ENCODE peak calls at places on chromosomes 5 and 9, in seven cellular contexts. O is activated CD4-positive, alpha-beta T cell treated with anti-CD3 and anti-CD28 coated beads, Interleukin-2, amount 10 ng/mL, durations not matched to agents 7 days and 5 days; J is NCI-H187 treated with DMSO at 0.1 percent for 48 hours; G is SJSA1; N is left cardiac atrium; B is HCT116; U is mesendoderm. H is an unnamed sample.

GRCh38 chr5:65730910-65731309 is 8.9 kb downstream of the NLN start:
- DNase-seq in O (no peak), J (no peak), G (no peak), N (peak), B (no peak), U (no peak), H (no peak)

GRCh38 chr5:68455216-68455615 is 239.7 kb downstream of the PIK3R1 start:
- DNase-seq in O (no peak), J (no peak), G (no peak), N (no peak), B (no peak), U (no peak), H (no peak)

GRCh38 chr5:147887925-147888324 is 9.4 kb downstream of the SCGB3A2 start:
- DNase-seq in O (no peak), J (no peak), G (no peak), N (no peak), B (no peak), U (no peak), H (no peak)

GRCh38 chr5:137398751-137399150 is 100.4 kb downstream of the SPOCK1 start:
- DNase-seq in O (no peak), J (no peak), G (no peak), N (no peak), B (no peak), U (no peak), H (no peak)

GRCh38 chr5:142175039-142175438 is 66.5 kb downstream of the NDFIP1 start:
- DNase-seq in O (no peak), J (no peak), G (no peak), N (no peak), B (no peak), U (no peak), H (no peak)

GRCh38 chr9:37632479-37632878 is 18.3 kb upstream of the FRMPD1 start:
- DNase-seq in O (no peak), J (no peak), G (no peak), N (no peak), B (no peak), U (no peak), H (peak)

GRCh38 chr5:55232985-55233928 is at the start of gene CCNO:
- DNase-seq in O (peak), J (peak), G (peak), N (peak), B (peak), U (peak), H (peak)

GRCh38 chr9:127930298-127931091 is at the start of gene PIP5KL1:
- DNase-seq in O (peak), J (no peak), G (peak), N (peak), B (peak), U (peak), H (peak)

GRCh38 chr9:130451509-130452388 is 7.0 kb downstream of the ASS1 start:
- DNase-seq in O (no peak), J (peak), G (peak), N (peak), B (no peak), U (peak), H (peak)

GRCh38 chr9:105187781-105188180 is 56.7 kb upstream of the SLC44A1 start:
- DNase-seq in O (no peak), J (no peak), G (no peak), N (no peak), B (no peak), U (no peak), H (no peak)

GRCh38 chr5:95283022-95283615 is 1.8 kb downstream of the MCTP1 start:
- DNase-seq in O (no peak), J (no peak), G (no peak), N (no peak), B (no peak), U (peak), H (peak)

GRCh38 chr5:66742083-66742895 is 146.1 kb downstream of the MAST4 start:
- DNase-seq in O (peak), J (no peak), G (no peak), N (peak), B (peak), U (peak), H (peak)